ENCODE peak calls at places on chromosomes 13 and 19, in seven cellular contexts. Q is coronary artery, U is lower leg skin, I is fibroblast of the aortic adventitia, S is fibroblast of villous mesenchyme, R is left ventricle myocardium inferior, B is AG09319. D is an unnamed sample.

GRCh38 chr13:78881746-78882145 is 222.8 kb upstream of the OBI1 start:
- DNase-seq in Q (no peak), U (no peak), I (no peak), S (no peak), R (no peak), B (no peak), D (no peak)

GRCh38 chr19:41871573-41872383 is 5.3 kb upstream of the CD79A start:
- DNase-seq in Q (no peak), U (no peak), I (no peak), S (no peak), R (peak), B (no peak), D (peak)

GRCh38 chr13:49240017-49240416 is 7.7 kb upstream of the CDADC1 start:
- DNase-seq in Q (no peak), U (no peak), I (peak), S (peak), R (no peak), B (no peak), D (no peak)

GRCh38 chr13:112545866-112546265 is 42.1 kb downstream of the TUBGCP3 start:
- DNase-seq in Q (no peak), U (no peak), I (peak), S (peak), R (no peak), B (peak), D (no peak)

GRCh38 chr19:56837492-56837891 is 3.0 kb downstream of the PEG3 start:
- DNase-seq in Q (peak), U (peak), I (no peak), S (peak), R (peak), B (no peak), D (no peak)

GRCh38 chr19:15456871-15457700 is 7.3 kb downstream of the RASAL3 start:
- DNase-seq in Q (no peak), U (no peak), I (no peak), S (no peak), R (no peak), B (no peak), D (no peak)

GRCh38 chr13:32530841-32531253 is 7.7 kb downstream of the N4BP2L2 start:
- DNase-seq in Q (no peak), U (no peak), I (peak), S (peak), R (no peak), B (peak), D (peak)

GRCh38 chr19:15328312-15328711 is 4.0 kb downstream of the BRD4 start:
- DNase-seq in Q (no peak), U (no peak), I (no peak), S (no peak), R (no peak), B (no peak), D (no peak)

GRCh38 chr19:33235269-33235995 is 9.8 kb upstream of the SLC7A10 start:
- DNase-seq in Q (no peak), U (peak), I (peak), S (peak), R (peak), B (peak), D (peak)

GRCh38 chr19:30648321-30648720 is 276.1 kb downstream of the ZNF536 start:
- DNase-seq in Q (peak), U (peak), I (no peak), S (no peak), R (no peak), B (no peak), D (no peak)

GRCh38 chr13:48790199-48790598 is 136.5 kb downstream of the CYSLTR2 start:
- DNase-seq in Q (no peak), U (no peak), I (no peak), S (no peak), R (no peak), B (no peak), D (no peak)

GRCh38 chr19:58469241-58470013 is 2.5 kb downstream of the ZNF324 start:
- DNase-seq in Q (no peak), U (no peak), I (no peak), S (no peak), R (no peak), B (no peak), D (no peak)

GRCh38 chr19:49362048-49362925 is at the start of gene TEAD2:
- DNase-seq in Q (peak), U (peak), I (peak), S (peak), R (peak), B (no peak), D (no peak)

GRCh38 chr19:55224038-55224665 is 4.4 kb downstream of the TMEM86B start:
- DNase-seq in Q (no peak), U (no peak), I (no peak), S (no peak), R (no peak), B (no peak), D (no peak)

GRCh38 chr13:22961835-22962537 is 218.8 kb upstream of the SGCG start:
- DNase-seq in Q (no peak), U (peak), I (no peak), S (no peak), R (no peak), B (no peak), D (peak)

GRCh38 chr13:19940106-19940505 is 18.4 kb upstream of the ZMYM2 start:
- DNase-seq in Q (no peak), U (no peak), I (no peak), S (no peak), R (no peak), B (no peak), D (no peak)

GRCh38 chr19:38031423-38031770 is 124.4 kb downstream of the SIPA1L3 start:
- DNase-seq in Q (no peak), U (no peak), I (peak), S (peak), R (no peak), B (no peak), D (no peak)

GRCh38 chr13:99894105-99894504 is 77.5 kb downstream of the ZIC5 start:
- DNase-seq in Q (no peak), U (peak), I (no peak), S (no peak), R (no peak), B (no peak), D (no peak)

GRCh38 chr13:67281476-67281875 is 51.3 kb upstream of the PCDH9 start:
- DNase-seq in Q (no peak), U (no peak), I (no peak), S (no peak), R (no peak), B (no peak), D (no peak)

GRCh38 chr19:1133471-1133929 is 29.7 kb downstream of the GPX4 start:
- DNase-seq in Q (no peak), U (peak), I (no peak), S (peak), R (no peak), B (no peak), D (peak)

GRCh38 chr13:33633701-33634525 is 184.0 kb upstream of the RFC3 start:
- DNase-seq in Q (no peak), U (no peak), I (peak), S (no peak), R (no peak), B (no peak), D (no peak)

GRCh38 chr13:44274838-44275237 is 98.8 kb upstream of the SERP2 start:
- DNase-seq in Q (peak), U (peak), I (peak), S (peak), R (no peak), B (no peak), D (no peak)

GRCh38 chr19:49579947-49580263 is 451 bp downstream of the NOSIP start:
- DNase-seq in Q (no peak), U (no peak), I (no peak), S (no peak), R (no peak), B (no peak), D (no peak)

GRCh38 chr13:49711218-49711863 is 20.1 kb upstream of the EBPL start:
- DNase-seq in Q (no peak), U (no peak), I (peak), S (peak), R (no peak), B (no peak), D (no peak)

GRCh38 chr13:52067237-52067636 is 42.7 kb downstream of the UTP14C start:
- DNase-seq in Q (no peak), U (no peak), I (no peak), S (no peak), R (no peak), B (no peak), D (no peak)

GRCh38 chr13:37365496-37365895 is 233.1 kb downstream of the POSTN start:
- DNase-seq in Q (no peak), U (no peak), I (no peak), S (no peak), R (no peak), B (no peak), D (no peak)

GRCh38 chr19:2426661-2427322 is 594 bp downstream of the TIMM13 start:
- DNase-seq in Q (no peak), U (peak), I (peak), S (peak), R (peak), B (no peak), D (peak)

GRCh38 chr19:1856698-1857603 is 6.4 kb downstream of the KLF16 start:
- DNase-seq in Q (no peak), U (peak), I (peak), S (peak), R (peak), B (no peak), D (peak)

GRCh38 chr19:2015611-2015950 is at the start of gene BTBD2:
- DNase-seq in Q (no peak), U (no peak), I (peak), S (peak), R (no peak), B (peak), D (no peak)

GRCh38 chr13:26050568-26051230 is 1.1 kb downstream of the SHISA2 start:
- DNase-seq in Q (no peak), U (no peak), I (no peak), S (no peak), R (no peak), B (no peak), D (no peak)

GRCh38 chr19:54523403-54523802 is 20.8 kb downstream of the LAIR2 start:
- DNase-seq in Q (no peak), U (no peak), I (no peak), S (no peak), R (no peak), B (no peak), D (no peak)

GRCh38 chr19:3109491-3109890 is 15.3 kb downstream of the GNA11 start:
- DNase-seq in Q (no peak), U (no peak), I (no peak), S (no peak), R (no peak), B (no peak), D (no peak)

GRCh38 chr13:27174766-27175455 is 3.3 kb upstream of the USP12 start:
- DNase-seq in Q (no peak), U (no peak), I (no peak), S (peak), R (no peak), B (no peak), D (no peak)

GRCh38 chr13:28657784-28658538 is 969 bp upstream of the POMP start:
- DNase-seq in Q (no peak), U (no peak), I (peak), S (peak), R (no peak), B (no peak), D (peak)
- TF ChIP-seq CTCF in Q (no peak), U (no peak), I (peak), S (peak), R (peak), B (peak), D (no peak)

GRCh38 chr13:110643324-110643723 is 28.0 kb downstream of the NAXD start:
- DNase-seq in Q (no peak), U (peak), I (no peak), S (no peak), R (no peak), B (no peak), D (no peak)

GRCh38 chr13:110646442-110647364 is 31.4 kb downstream of the NAXD start:
- DNase-seq in Q (no peak), U (peak), I (no peak), S (no peak), R (no peak), B (no peak), D (no peak)

GRCh38 chr13:110645750-110646149 is 30.4 kb downstream of the NAXD start:
- DNase-seq in Q (no peak), U (peak), I (no peak), S (no peak), R (no peak), B (no peak), D (no peak)

GRCh38 chr13:110643768-110644421 is 28.6 kb downstream of the NAXD start:
- DNase-seq in Q (no peak), U (peak), I (no peak), S (no peak), R (no peak), B (no peak), D (no peak)

DNA sequence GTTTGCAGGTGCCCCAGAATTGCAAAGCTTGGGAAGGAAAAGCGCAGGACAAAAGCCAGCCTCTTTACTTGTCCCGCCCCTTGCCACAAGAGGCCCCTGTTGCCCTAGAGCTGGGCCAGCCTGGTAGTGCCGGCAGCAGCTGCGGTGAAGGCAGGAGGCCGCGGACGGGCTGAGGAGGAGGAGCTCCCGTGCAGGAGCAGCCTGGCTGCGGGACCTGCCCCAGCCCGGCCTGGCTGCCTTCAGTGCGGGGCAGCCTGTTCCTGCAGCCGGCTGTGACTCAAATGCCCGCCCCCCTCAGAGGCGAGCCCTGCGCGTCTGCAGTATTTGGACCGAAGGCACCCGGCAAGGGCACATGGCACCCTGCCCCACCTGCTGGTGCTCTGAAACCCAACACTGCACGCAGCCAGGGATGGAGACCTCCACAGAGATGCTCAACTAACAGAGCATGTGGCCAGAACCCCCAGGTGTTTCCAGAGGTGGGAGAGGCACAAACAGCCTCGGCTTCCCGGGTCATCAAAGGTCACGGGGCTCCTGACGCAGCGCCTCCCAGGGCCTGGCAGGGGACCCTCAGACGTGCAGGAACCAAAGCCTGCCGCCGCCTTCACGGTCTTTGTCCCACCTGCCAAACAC is 29.7 kb downstream of the NAXD start:
- DNase-seq in Q (no peak), U (peak), I (peak), S (peak), R (peak), B (peak), D (peak)
- TF ChIP-seq CTCF in Q (peak), U (no peak), I (peak), S (peak), R (peak), B (no peak), D (peak)

DNA sequence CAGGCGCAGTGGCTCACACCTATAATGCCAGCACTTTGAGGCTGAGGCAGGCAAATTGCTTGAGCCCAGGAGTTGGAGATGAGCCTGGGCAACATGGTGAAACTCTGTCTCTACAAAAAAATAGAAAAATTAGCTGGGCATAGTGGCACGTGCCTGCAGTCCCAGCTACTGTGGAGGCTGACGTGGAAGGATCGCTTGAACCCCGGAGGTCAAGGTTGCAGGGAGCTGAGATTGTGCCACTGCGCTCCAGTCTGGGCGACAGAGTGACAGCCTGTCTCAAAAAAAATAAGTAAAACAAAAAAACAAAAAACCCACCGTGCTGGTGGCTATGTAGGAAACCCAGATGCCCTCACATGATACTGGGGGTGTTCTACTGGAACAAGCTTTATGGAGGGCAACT is 16.4 kb downstream of the PHLDB3 start:
- DNase-seq in Q (no peak), U (peak), I (no peak), S (no peak), R (no peak), B (no peak), D (no peak)
- TF ChIP-seq CTCF in Q (no peak), U (no peak), I (no peak), S (no peak), R (no peak), B (no peak), D (no peak)

DNA sequence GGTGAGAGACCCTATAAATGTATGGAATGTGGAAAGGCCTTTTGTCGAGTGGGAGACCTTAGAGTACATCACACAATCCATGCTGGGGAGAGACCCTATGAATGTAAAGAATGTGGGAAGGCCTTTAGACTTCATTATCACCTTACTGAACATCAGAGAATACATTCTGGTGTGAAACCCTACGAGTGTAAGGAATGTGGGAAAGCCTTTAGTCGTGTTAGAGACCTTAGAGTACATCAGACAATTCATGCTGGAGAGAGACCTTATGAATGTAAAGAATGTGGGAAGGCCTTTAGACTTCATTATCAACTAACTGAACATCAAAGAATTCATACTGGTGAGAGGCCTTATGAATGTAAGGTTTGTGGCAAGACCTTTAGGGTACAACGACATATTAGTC is 17.1 kb downstream of the ZNF546 start:
- DNase-seq in Q (no peak), U (no peak), I (no peak), S (no peak), R (no peak), B (no peak), D (no peak)
- TF ChIP-seq CTCF in Q (no peak), U (no peak), I (no peak), S (no peak), R (no peak), B (no peak), D (no peak)

GRCh38 chr13:106616729-106617128 is 48.8 kb upstream of the ARGLU1 start:
- DNase-seq in Q (no peak), U (peak), I (no peak), S (no peak), R (no peak), B (no peak), D (no peak)

GRCh38 chr13:106621833-106622232 is 53.9 kb upstream of the ARGLU1 start:
- DNase-seq in Q (no peak), U (no peak), I (no peak), S (no peak), R (no peak), B (no peak), D (no peak)

GRCh38 chr13:106623799-106624198 is 55.9 kb upstream of the ARGLU1 start:
- DNase-seq in Q (no peak), U (peak), I (no peak), S (no peak), R (no peak), B (no peak), D (no peak)

GRCh38 chr13:106617561-106617960 is 49.6 kb upstream of the ARGLU1 start:
- DNase-seq in Q (no peak), U (peak), I (peak), S (no peak), R (no peak), B (no peak), D (no peak)

GRCh38 chr13:106619688-106620555 is 52.0 kb upstream of the ARGLU1 start:
- DNase-seq in Q (no peak), U (peak), I (peak), S (peak), R (no peak), B (peak), D (peak)
- TF ChIP-seq CTCF in Q (peak), U (no peak), I (peak), S (peak), R (peak), B (peak), D (peak)

GRCh38 chr19:45769821-45770191 is 754 bp upstream of the SIX5 start:
- DNase-seq in Q (no peak), U (peak), I (peak), S (peak), R (no peak), B (no peak), D (no peak)

GRCh38 chr19:45768644-45769053 is 403 bp downstream of the SIX5 start:
- DNase-seq in Q (no peak), U (no peak), I (no peak), S (peak), R (peak), B (no peak), D (no peak)

GRCh38 chr19:45771331-45771933 is 2.4 kb upstream of the SIX5 start:
- DNase-seq in Q (no peak), U (no peak), I (no peak), S (no peak), R (no peak), B (no peak), D (no peak)

GRCh38 chr19:45769054-45769782 is at the start of gene SIX5:
- DNase-seq in Q (peak), U (peak), I (peak), S (peak), R (peak), B (peak), D (peak)

GRCh38 chr19:45770192-45771101 is 1.4 kb upstream of the SIX5 start:
- DNase-seq in Q (peak), U (peak), I (peak), S (peak), R (peak), B (peak), D (peak)
- TF ChIP-seq CTCF in Q (peak), U (no peak), I (peak), S (peak), R (peak), B (peak), D (peak)

D was measured in GM10248.